ENCODE peak calls at places on chromosomes 1 and 21, in five cellular contexts. U is IMR-90, W is H1, J is A549, H is SK-N-SH. M is an unnamed sample.

GRCh38 chr1:107787299-107787698 is 177.7 kb downstream of the VAV3 start:
- DNase-seq in U (no peak), W (no peak), J (peak), H (no peak), M (no peak)

GRCh38 chr1:53214541-53214940 is 5.9 kb downstream of the CZIB start:
- DNase-seq in U (no peak), W (no peak), J (no peak), H (no peak), M (no peak)

GRCh38 chr1:226066415-226067077 is 4.0 kb downstream of the H3-3A start:
- DNase-seq in U (peak), W (no peak), J (peak), H (peak), M (no peak)

GRCh38 chr1:45566722-45567121 is 16.1 kb downstream of the AKR1A1 start:
- DNase-seq in U (no peak), W (no peak), J (no peak), H (no peak), M (no peak)

GRCh38 chr1:86650065-86650464 is 54.3 kb upstream of the SH3GLB1 start:
- DNase-seq in U (no peak), W (no peak), J (no peak), H (no peak), M (no peak)

GRCh38 chr1:110040548-110040947 is 6.1 kb downstream of the STRIP1 start:
- DNase-seq in U (no peak), W (no peak), J (no peak), H (no peak), M (no peak)

GRCh38 chr1:86429122-86429725 is 5.3 kb downstream of the CLCA2 start:
- DNase-seq in U (no peak), W (no peak), J (no peak), H (no peak), M (no peak)

GRCh38 chr1:208919371-208919770 is 664.1 kb upstream of the CAMK1G start:
- DNase-seq in U (no peak), W (no peak), J (no peak), H (no peak), M (no peak)

GRCh38 chr1:226736908-226737818 is 1.9 kb downstream of the ITPKB start:
- DNase-seq in U (peak), W (no peak), J (no peak), H (peak), M (no peak)

GRCh38 chr1:154148787-154149186 is 6.1 kb downstream of the NUP210L start:
- DNase-seq in U (peak), W (no peak), J (peak), H (no peak), M (no peak)

GRCh38 chr1:23449918-23450317 is 25.4 kb upstream of the TCEA3 start:
- DNase-seq in U (no peak), W (no peak), J (no peak), H (no peak), M (no peak)

GRCh38 chr1:31931241-31932225 is 6.6 kb downstream of the PTP4A2 start:
- DNase-seq in U (peak), W (no peak), J (no peak), H (no peak), M (no peak)

GRCh38 chr1:236785477-236785876 is 9.6 kb upstream of the MTR start:
- DNase-seq in U (no peak), W (no peak), J (no peak), H (no peak), M (no peak)

GRCh38 chr21:39082656-39083376 is 100.4 kb downstream of the PSMG1 start:
- DNase-seq in U (no peak), W (no peak), J (no peak), H (no peak), M (peak)

GRCh38 chr1:7628273-7628672 is 142.8 kb upstream of the VAMP3 start:
- DNase-seq in U (no peak), W (no peak), J (no peak), H (no peak), M (no peak)

GRCh38 chr1:228039006-228039481 is 32.2 kb downstream of the WNT3A start:
- DNase-seq in U (no peak), W (no peak), J (no peak), H (no peak), M (no peak)
- TF ChIP-seq RFX5 in U (no peak), W (no peak), J (no peak), H (no peak), M (no peak)

GRCh38 chr1:151992345-151993083 is 1.1 kb downstream of the S100A10 start:
- DNase-seq in U (peak), W (peak), J (peak), H (no peak), M (peak)
- TF ChIP-seq RFX5 in U (no peak), W (no peak), J (peak), H (no peak), M (no peak)

GRCh38 chr1:161676958-161677689 is 14.2 kb downstream of the FCGR2B start:
- DNase-seq in U (no peak), W (no peak), J (no peak), H (no peak), M (peak)
- TF ChIP-seq RFX5 in U (no peak), W (no peak), J (no peak), H (no peak), M (no peak)

GRCh38 chr1:79264975-79265818 is 258.7 kb upstream of the ADGRL4 start:
- DNase-seq in U (no peak), W (no peak), J (no peak), H (no peak), M (no peak)
- TF ChIP-seq RFX5 in U (no peak), W (no peak), J (no peak), H (no peak), M (no peak)

DNA sequence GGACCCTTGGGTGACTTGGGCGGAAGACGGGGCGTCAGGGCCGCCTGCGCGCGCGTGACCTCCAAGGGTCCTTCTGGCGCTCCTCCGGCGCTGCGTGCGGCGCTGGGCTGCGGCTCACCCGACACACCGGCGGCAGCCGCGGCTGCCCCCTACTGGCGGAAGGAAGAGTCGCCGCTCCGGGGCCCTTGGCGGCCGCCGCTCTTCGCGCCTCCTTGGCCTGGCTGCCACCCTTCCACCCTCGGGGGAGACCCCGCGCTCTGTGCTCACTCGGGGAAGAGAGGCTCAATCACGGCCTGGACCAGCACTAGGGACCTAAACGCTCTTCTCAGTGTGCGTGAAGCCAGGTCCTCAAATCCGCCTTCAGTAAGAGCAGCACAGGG is 89.7 kb downstream of the DMRTA2 start:
- DNase-seq in U (peak), W (peak), J (peak), H (peak), M (no peak)
- TF ChIP-seq RFX5 in U (no peak), W (no peak), J (no peak), H (no peak), M (no peak)

M was measured in HepG2.